ENCODE peak calls at places on chromosome 3, in six cellular contexts. D, O, J, Q, P and T are unnamed samples.
A peak's percentile ranks its signal among the peaks of the same experiment; 100 is the strongest.

GRCh38 chr3:16252243-16252978 is 12.3 kb downstream of the DPH3 start:
- DNase-seq in D (no peak), O (no peak), J (no peak), Q (peak; percentile 33), P (peak; percentile 19), T (no peak)

GRCh38 chr3:53804697-53805462 is 41.3 kb downstream of the CHDH start:
- DNase-seq in D (no peak), O (peak; percentile 46), J (peak; percentile 41), Q (peak; percentile 47), P (peak; percentile 2), T (no peak)

GRCh38 chr3:124248471-124249028 is 256.6 kb upstream of the ROPN1 start:
- DNase-seq in D (no peak), O (no peak), J (peak; percentile 45), Q (peak; percentile 90), P (no peak), T (no peak)

GRCh38 chr3:147210676-147211075 is 195.7 kb downstream of the ZIC4 start:
- DNase-seq in D (no peak), O (no peak), J (no peak), Q (no peak), P (no peak), T (no peak)

GRCh38 chr3:99878005-99878404 is 60.3 kb downstream of the CMSS1 start:
- DNase-seq in D (peak; percentile 48), O (no peak), J (peak; percentile 85), Q (peak; percentile 80), P (no peak), T (no peak)

GRCh38 chr3:3127432-3128010 is 781 bp downstream of the TRNT1 start:
- DNase-seq in D (peak; percentile 25), O (no peak), J (peak; percentile 45), Q (no peak), P (peak; percentile 36), T (peak; percentile 18)

GRCh38 chr3:177371903-177372302 is 174.6 kb upstream of the TBL1XR1 start:
- DNase-seq in D (no peak), O (no peak), J (no peak), Q (no peak), P (no peak), T (no peak)

GRCh38 chr3:187139126-187139894 is at the start of gene RPL39L:
- DNase-seq in D (peak; percentile 91), O (peak; percentile 82), J (no peak), Q (no peak), P (peak; percentile 96), T (peak; percentile 84)

GRCh38 chr3:148477375-148477774 is 220.3 kb upstream of the AGTR1 start:
- DNase-seq in D (no peak), O (no peak), J (no peak), Q (no peak), P (no peak), T (no peak)

GRCh38 chr3:77449459-77449858 is 409.6 kb downstream of the ROBO2 start:
- DNase-seq in D (no peak), O (no peak), J (no peak), Q (no peak), P (no peak), T (no peak)

GRCh38 chr3:195181107-195181498 is 89.9 kb downstream of the XXYLT1 start:
- DNase-seq in D (no peak), O (no peak), J (no peak), Q (no peak), P (no peak), T (no peak)

GRCh38 chr3:98695816-98696215 is 67.3 kb upstream of the ST3GAL6 start:
- DNase-seq in D (no peak), O (no peak), J (no peak), Q (no peak), P (no peak), T (no peak)

GRCh38 chr3:2851835-2852234 is 258.3 kb downstream of the IL5RA start:
- DNase-seq in D (no peak), O (no peak), J (no peak), Q (no peak), P (no peak), T (no peak)